ENCODE peak calls at places on chromosomes 1 and 21, in six cellular contexts. V, S, T, B, F and D are unnamed samples.

GRCh38 chr21:41670056-41670805 is 96.6 kb downstream of the RIPK4 start:
- DNase-seq in V (no peak), F (no peak), T (no peak), S (no peak), B (no peak), D (peak; percentile 49)

GRCh38 chr21:33825898-33826297 is 89.7 kb downstream of the ATP5PO start:
- DNase-seq in T (no peak), B (no peak), V (no peak), F (no peak), S (no peak), D (no peak)

GRCh38 chr21:17118638-17119384 is 394.0 kb upstream of the CXADR start:
- DNase-seq in F (no peak), S (no peak), B (no peak), V (no peak), T (no peak), D (no peak)

GRCh38 chr1:116373451-116374339 is 651 bp downstream of the ATP1A1 start:
- DNase-seq in B (peak; percentile 45), F (peak; percentile 78), S (peak; percentile 75), V (peak; percentile 71), T (peak; percentile 53), D (peak; percentile 62)

GRCh38 chr1:20584890-20585289 is 4.0 kb upstream of the CDA start:
- DNase-seq in T (no peak), B (no peak), F (no peak), S (no peak), V (no peak), D (no peak)

GRCh38 chr1:151936653-151937052 is 27.3 kb upstream of the THEM4 start:
- DNase-seq in F (no peak), V (no peak), B (no peak), T (peak; percentile 10), S (no peak), D (no peak)

GRCh38 chr1:99917214-99917613 is 52.6 kb upstream of the SLC35A3 start:
- DNase-seq in F (no peak), T (no peak), B (no peak), V (no peak), S (no peak), D (no peak)

GRCh38 chr1:202998836-202999750 is 8.1 kb upstream of the TMEM183A start:
- DNase-seq in F (peak; percentile 64), B (peak; percentile 30), T (peak; percentile 68), V (peak; percentile 45), S (peak; percentile 44), D (no peak)

GRCh38 chr1:99869304-99869703 is 19.1 kb downstream of the AGL start:
- DNase-seq in F (no peak), V (no peak), S (no peak), T (no peak), B (no peak), D (no peak)

GRCh38 chr1:159869173-159869572 is 6.7 kb upstream of the VSIG8 start:
- DNase-seq in T (no peak), B (no peak), F (no peak), S (no peak), V (no peak), D (no peak)

GRCh38 chr1:12547586-12548225 is 70.3 kb downstream of the DHRS3 start:
- DNase-seq in S (no peak), F (no peak), T (no peak), V (no peak), B (no peak), D (peak; percentile 16)

GRCh38 chr1:62229932-62230331 is 35.3 kb downstream of the L1TD1 start:
- DNase-seq in B (no peak), F (no peak), V (no peak), S (no peak), T (peak; percentile 27), D (no peak)

GRCh38 chr21:29258626-29259335 is 39.9 kb upstream of the BACH1 start:
- DNase-seq in T (no peak), V (no peak), S (no peak), F (no peak), B (no peak), D (no peak)
- H3K4me3 ChIP-seq in T (no peak overlapping the region), V (no peak overlapping the region), S (no peak overlapping the region), F (no peak overlapping the region), B (no peak overlapping the region), D (no peak overlapping the region)

GRCh38 chr1:43058056-43058455 is 99.4 kb upstream of the SLC2A1 start:
- DNase-seq in B (no peak), T (no peak), S (no peak), F (no peak), V (no peak), D (no peak)

GRCh38 chr1:43057567-43057966 is 98.9 kb upstream of the SLC2A1 start:
- DNase-seq in B (no peak), S (no peak), F (no peak), V (no peak), T (no peak), D (no peak)

GRCh38 chr1:43058545-43059360 is 100.1 kb upstream of the SLC2A1 start:
- DNase-seq in S (no peak), F (no peak), V (no peak), B (no peak), T (peak; percentile 38), D (no peak)

GRCh38 chr1:43056460-43056859 is 97.8 kb upstream of the SLC2A1 start:
- DNase-seq in S (no peak), V (no peak), F (no peak), B (no peak), T (no peak), D (no peak)

GRCh38 chr1:43056981-43057391 is 98.3 kb upstream of the SLC2A1 start:
- DNase-seq in B (no peak), S (no peak), T (no peak), F (no peak), V (no peak), D (no peak)
- H3K4me1 ChIP-seq in B (no peaks in the 10 kb centered on the region), S (peaks cover 6% of the 10 kb centered on the region), T (peaks cover 21% of the 10 kb centered on the region), F (no peaks in the 10 kb centered on the region), V (peaks cover 3% of the 10 kb centered on the region), D (no peaks in the 10 kb centered on the region)

GRCh38 chr1:11062965-11063401 is 3.2 kb upstream of the SRM start:
- DNase-seq in V (no peak), T (no peak), B (no peak), S (no peak), F (no peak), D (no peak)
- H3K27ac ChIP-seq in V (no peak overlapping the region), T (no peak overlapping the region), B (no peak overlapping the region), S (no peak overlapping the region), F (no peak overlapping the region), D (no peak overlapping the region)

DNA sequence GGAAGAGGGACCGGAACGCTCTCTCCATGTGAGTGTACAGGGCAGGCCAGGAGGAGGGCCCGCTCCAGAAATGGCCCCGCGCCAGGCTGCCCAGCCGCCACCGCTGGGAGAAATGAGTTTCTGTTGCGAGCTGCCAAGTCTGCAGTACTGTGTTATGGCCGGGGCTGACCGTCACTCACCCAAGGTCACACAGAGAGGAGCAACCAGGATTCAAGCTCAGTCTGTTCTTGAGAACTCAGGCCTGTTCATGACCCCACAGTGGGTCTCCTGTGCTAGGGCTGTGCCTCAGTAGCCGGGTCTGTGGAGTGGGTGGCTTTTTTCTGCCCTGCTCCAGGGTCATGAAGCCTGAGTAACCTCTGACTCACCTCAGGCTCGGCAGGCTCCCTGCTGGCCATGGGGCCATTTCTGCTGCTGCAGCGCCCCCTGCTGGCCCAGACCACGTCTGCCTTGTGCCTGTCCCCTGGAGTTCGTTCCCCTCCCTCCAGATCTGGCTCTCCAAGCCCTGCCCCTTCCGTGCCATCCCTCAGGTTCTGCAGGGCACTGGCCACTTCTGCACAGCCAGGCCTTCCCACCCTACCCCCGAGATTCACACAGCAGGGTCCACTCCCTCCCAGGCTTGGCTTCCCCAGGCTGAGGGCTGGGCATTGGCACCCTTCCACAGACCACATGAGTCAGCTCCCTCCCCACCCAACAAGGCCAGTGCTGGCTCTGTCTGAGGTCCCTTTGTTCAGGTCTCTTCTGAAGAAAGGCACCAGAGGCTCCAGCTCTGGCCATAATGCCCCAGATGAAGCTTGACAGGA is 51.8 kb downstream of the EDN2 start:
- DNase-seq in S (peak; percentile 86), B (peak; percentile 45), F (peak; percentile 89), V (peak; percentile 76), T (peak; percentile 87), D (peak; percentile 93)
- H3K4me3 ChIP-seq in S (no peak overlapping the region), B (no peak overlapping the region), F (no peak overlapping the region), V (no peak overlapping the region), T (no peak overlapping the region), D (peak overlapping the region; percentile 23)

DNA sequence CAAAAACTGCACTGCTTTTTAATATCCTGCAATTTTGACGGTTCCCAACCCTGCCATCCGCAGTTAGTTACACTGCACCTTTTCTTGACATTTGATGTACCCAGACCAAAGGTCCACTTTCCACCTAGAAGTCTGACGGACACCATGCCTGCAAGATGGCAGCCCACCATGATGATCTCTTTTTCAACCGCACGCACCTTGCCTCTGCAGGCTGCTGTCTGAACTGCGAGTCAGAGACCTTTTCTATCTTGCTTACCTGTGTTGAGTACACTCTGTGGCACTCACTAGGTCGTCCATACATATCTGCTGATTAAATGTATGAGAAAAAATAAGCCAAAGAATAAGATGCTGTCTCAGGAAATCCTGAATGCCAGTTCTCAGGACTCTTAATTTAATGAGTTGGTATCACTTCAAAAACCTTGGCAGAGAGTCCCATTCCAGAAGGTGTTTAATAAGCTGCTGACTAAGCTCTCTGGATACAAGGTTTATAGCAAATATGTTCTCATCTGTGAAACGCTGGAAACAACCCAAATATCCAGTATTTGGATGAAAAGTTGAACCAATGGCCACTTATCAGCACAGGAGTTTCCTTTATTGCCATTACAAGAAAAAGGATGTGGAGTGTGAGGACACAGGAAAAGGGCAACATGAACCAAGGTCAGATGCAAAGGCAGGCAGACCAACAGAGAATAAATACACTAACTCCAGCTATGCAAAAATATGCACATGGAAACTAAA is 37.9 kb downstream of the GNG12 start:
- DNase-seq in V (no peak), F (no peak), B (no peak), T (no peak), S (no peak), D (no peak)
- H3K4me1 ChIP-seq in V (peaks cover 23% of the 10 kb centered on the region), F (peaks cover 30% of the 10 kb centered on the region), B (no peaks in the 10 kb centered on the region), T (peaks cover 30% of the 10 kb centered on the region), S (peaks cover 42% of the 10 kb centered on the region), D (peaks cover 6% of the 10 kb centered on the region)

DNA sequence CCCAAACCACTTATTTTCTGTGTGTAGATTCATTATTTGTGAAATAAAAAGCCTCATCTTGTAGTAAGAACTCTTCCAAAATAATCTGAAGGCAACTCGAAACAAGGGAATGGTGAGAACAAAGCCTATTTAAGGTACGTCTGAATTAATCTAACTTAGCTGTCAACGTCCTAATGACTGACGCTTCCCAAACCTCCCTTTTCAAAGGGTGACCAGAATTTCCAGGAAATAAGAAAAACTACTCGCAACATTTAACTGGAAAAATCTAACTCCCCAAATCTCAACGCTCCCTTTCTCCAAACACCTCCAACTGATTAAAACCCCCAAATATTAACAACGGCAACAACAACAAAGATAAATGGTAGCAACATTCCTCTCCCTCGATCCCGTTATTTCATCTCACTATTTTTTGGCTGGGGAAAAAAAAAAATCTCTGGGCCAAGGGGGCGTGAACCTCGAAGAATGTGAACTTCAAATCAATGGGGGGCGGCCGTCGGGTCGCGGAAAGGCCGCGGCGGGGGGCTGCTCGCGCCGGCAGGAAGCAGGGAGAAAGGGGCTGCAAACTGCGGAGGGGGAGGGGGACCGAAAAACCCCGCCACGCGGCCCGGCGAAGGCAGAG is 631 bp downstream of the SRSF10 start:
- DNase-seq in V (no peak), F (no peak), T (no peak), S (no peak), B (no peak), D (no peak)
- H3K27ac ChIP-seq in V (peak overlapping the region; percentile 97), F (peak overlapping the region; percentile 98), T (peak overlapping the region; percentile 98), S (peak overlapping the region; percentile 63), B (peak overlapping the region; percentile 92), D (peak overlapping the region; percentile 97)